ENCODE peak calls at places on chromosomes 6 and 20, in seven cellular contexts. B is AG09309, Y is choroid plexus epithelial cell, M is fibroblast of pulmonary artery, H is astrocyte of the spinal cord, G is cardiac muscle cell, U is endodermal cell. C is an unnamed sample.
A peak's percentile ranks its signal among the peaks of the same experiment; 100 is the strongest.

GRCh38 chr20:9515761-9516657 is 1.6 kb downstream of the LAMP5 start:
- DNase-seq in B (no peak), Y (no peak), M (no peak), H (no peak), G (peak; percentile 23), U (peak; percentile 79), C (no peak)

GRCh38 chr20:34485068-34485634 is 31.1 kb upstream of the DYNLRB1 start:
- DNase-seq in B (no peak), Y (no peak), M (no peak), H (no peak), G (no peak), U (no peak), C (no peak)

GRCh38 chr20:3857405-3857804 is 10.8 kb downstream of the MAVS start:
- DNase-seq in B (no peak), Y (no peak), M (no peak), H (no peak), G (no peak), U (no peak), C (no peak)

GRCh38 chr6:168828800-168829199 is 387.8 kb downstream of the SMOC2 start:
- DNase-seq in B (no peak), Y (peak; percentile 58), M (peak; percentile 50), H (peak; percentile 54), G (no peak), U (no peak), C (no peak)

GRCh38 chr20:35576816-35577215 is 34.9 kb downstream of the ERGIC3 start:
- DNase-seq in B (no peak), Y (no peak), M (no peak), H (no peak), G (no peak), U (no peak), C (no peak)

GRCh38 chr6:43517503-43518357 is 841 bp downstream of the POLR1C start:
- DNase-seq in B (no peak), Y (no peak), M (no peak), H (no peak), G (no peak), U (no peak), C (no peak)

GRCh38 chr6:47134476-47135189 is 92.5 kb upstream of the ADGRF1 start:
- DNase-seq in B (peak; percentile 89), Y (peak; percentile 97), M (peak; percentile 98), H (peak; percentile 97), G (peak; percentile 32), U (no peak), C (no peak)

GRCh38 chr6:12348530-12349511 is 58.7 kb downstream of the EDN1 start:
- DNase-seq in B (peak; percentile 44), Y (peak; percentile 88), M (peak; percentile 85), H (peak; percentile 90), G (no peak), U (no peak), C (no peak)

GRCh38 chr20:43383026-43383795 is 74.5 kb upstream of the SRSF6 start:
- DNase-seq in B (no peak), Y (no peak), M (peak; percentile 31), H (no peak), G (no peak), U (no peak), C (no peak)

GRCh38 chr20:62819494-62820174 is 2.8 kb downstream of the COL9A3 start:
- DNase-seq in B (no peak), Y (peak; percentile 50), M (peak; percentile 56), H (peak; percentile 36), G (no peak), U (no peak), C (no peak)

GRCh38 chr6:104573372-104573771 is 286.3 kb downstream of the HACE1 start:
- DNase-seq in B (no peak), Y (no peak), M (no peak), H (no peak), G (no peak), U (peak; percentile 44), C (no peak)

GRCh38 chr6:90080876-90081464 is 186.7 kb downstream of the GJA10 start:
- DNase-seq in B (no peak), Y (no peak), M (no peak), H (no peak), G (no peak), U (no peak), C (peak; percentile 18)

GRCh38 chr6:3297909-3298308 is 39.2 kb downstream of the PSMG4 start:
- DNase-seq in B (no peak), Y (no peak), M (no peak), H (no peak), G (no peak), U (peak; percentile 50), C (no peak)

GRCh38 chr6:1832844-1833787 is 223.4 kb downstream of the FOXC1 start:
- DNase-seq in B (no peak), Y (peak; percentile 48), M (peak; percentile 55), H (peak; percentile 52), G (no peak), U (no peak), C (no peak)

GRCh38 chr6:129744201-129744879 is 34.4 kb upstream of the ARHGAP18 start:
- DNase-seq in B (peak; percentile 14), Y (peak; percentile 91), M (peak; percentile 86), H (peak; percentile 91), G (no peak), U (no peak), C (no peak)

GRCh38 chr6:5260661-5261544 is at the start of the genes FARS2 and LYRM4:
- DNase-seq in B (peak; percentile 29), Y (peak; percentile 88), M (peak; percentile 83), H (peak; percentile 93), G (peak; percentile 94), U (peak; percentile 97), C (peak; percentile 53)

GRCh38 chr6:24489881-24490280 is 503 bp upstream of the GPLD1 start:
- DNase-seq in B (peak; percentile 35), Y (peak; percentile 65), M (peak; percentile 58), H (no peak), G (no peak), U (no peak), C (no peak)

GRCh38 chr6:131488780-131489179 is 84.2 kb upstream of the ARG1 start:
- DNase-seq in B (no peak), Y (peak; percentile 2), M (no peak), H (no peak), G (no peak), U (no peak), C (no peak)

GRCh38 chr6:70312165-70312564 is 9.3 kb upstream of the COL9A1 start:
- DNase-seq in B (peak; percentile 32), Y (peak; percentile 95), M (peak; percentile 55), H (peak; percentile 94), G (no peak), U (no peak), C (peak; percentile 13)

GRCh38 chr6:157685596-157686280 is 137.3 kb upstream of the SNX9 start:
- DNase-seq in B (no peak), Y (no peak), M (no peak), H (no peak), G (peak; percentile 36), U (no peak), C (no peak)

GRCh38 chr20:49769125-49769581 is 43.5 kb upstream of the SLC9A8 start:
- DNase-seq in B (no peak), Y (no peak), M (peak; percentile 47), H (no peak), G (no peak), U (no peak), C (no peak)

GRCh38 chr20:17971571-17972013 is 2.8 kb downstream of the MGME1 start:
- DNase-seq in B (no peak), Y (peak; percentile 85), M (peak; percentile 60), H (peak; percentile 78), G (peak; percentile 48), U (peak; percentile 59), C (no peak)

GRCh38 chr6:13048113-13048512 is 280.2 kb downstream of the TBC1D7 start:
- DNase-seq in B (no peak), Y (no peak), M (no peak), H (no peak), G (no peak), U (no peak), C (no peak)

GRCh38 chr6:104326173-104327001 is 533.3 kb downstream of the HACE1 start:
- DNase-seq in B (peak; percentile 11), Y (peak; percentile 76), M (peak; percentile 88), H (peak; percentile 25), G (no peak), U (peak; percentile 75), C (no peak)

GRCh38 chr6:98787401-98787800 is 47.0 kb upstream of the POU3F2 start:
- DNase-seq in B (no peak), Y (no peak), M (no peak), H (no peak), G (no peak), U (no peak), C (no peak)

GRCh38 chr6:143313163-143313562 is 137.3 kb downstream of the ADAT2 start:
- DNase-seq in B (no peak), Y (no peak), M (no peak), H (no peak), G (no peak), U (no peak), C (no peak)

GRCh38 chr20:49717693-49718092 is 4.0 kb upstream of the B4GALT5 start:
- DNase-seq in B (no peak), Y (no peak), M (no peak), H (no peak), G (no peak), U (no peak), C (no peak)

GRCh38 chr6:79127660-79128059 is 49.6 kb upstream of the PHIP start:
- DNase-seq in B (no peak), Y (no peak), M (no peak), H (no peak), G (no peak), U (peak; percentile 74), C (no peak)

GRCh38 chr6:136429264-136429663 is 121.0 kb downstream of the MAP7 start:
- DNase-seq in B (no peak), Y (no peak), M (no peak), H (no peak), G (no peak), U (no peak), C (no peak)

GRCh38 chr6:159168536-159169192 is 536 bp upstream of the FNDC1 start:
- DNase-seq in B (no peak), Y (no peak), M (peak; percentile 50), H (peak; percentile 31), G (peak; percentile 85), U (peak; percentile 92), C (no peak)
- H3K4me3 ChIP-seq in B (peak overlapping the region; percentile 43), Y (peak overlapping the region; percentile 38), M (peak overlapping the region; percentile 34), H (peak overlapping the region; percentile 23), G (peak overlapping the region; percentile 26), U (peak overlapping the region; percentile 74), C (no peak overlapping the region)

GRCh38 chr6:31922942-31923341 is 4.6 kb upstream of the C2 start:
- DNase-seq in B (no peak), Y (no peak), M (peak; percentile 29), H (no peak), G (no peak), U (peak; percentile 80), C (no peak)
- TF ChIP-seq CTCF in B (no peak), Y (peak; percentile 35), M (peak; percentile 26), H (no peak), G (peak; percentile 26), U (peak; percentile 70), C (peak; percentile 27)

DNA sequence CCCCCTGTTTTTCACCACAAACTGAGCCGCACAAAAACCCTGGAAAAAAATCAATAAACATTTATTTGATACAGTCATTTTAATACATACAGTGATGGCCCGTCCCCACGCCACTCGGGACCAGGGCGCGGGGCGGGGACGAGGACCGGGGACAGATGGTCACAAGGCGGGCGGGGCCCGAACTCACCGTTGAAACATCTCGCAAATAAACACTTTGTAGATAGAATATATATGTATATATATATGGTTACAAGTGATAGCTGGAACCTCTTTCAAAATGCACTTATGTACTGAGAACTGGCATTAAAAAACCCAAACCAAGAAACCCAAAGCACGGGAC is 418 bp upstream of the UCKL1 start:
- DNase-seq in B (no peak), Y (no peak), M (no peak), H (no peak), G (no peak), U (no peak), C (no peak)
- H3K4me3 ChIP-seq in B (peak overlapping the region; percentile 55), Y (peak overlapping the region; percentile 66), M (peak overlapping the region; percentile 55), H (peak overlapping the region; percentile 45), G (peak overlapping the region; percentile 40), U (peak overlapping the region; percentile 75), C (peak overlapping the region; percentile 55)

GRCh38 chr6:33205172-33206026 is 944 bp downstream of the HSD17B8 start:
- DNase-seq in B (no peak), Y (peak; percentile 64), M (no peak), H (peak; percentile 44), G (no peak), U (peak; percentile 77), C (no peak)
- TF ChIP-seq CTCF in B (no peak), Y (no peak), M (peak; percentile 1), H (no peak), G (no peak), U (peak; percentile 50), C (peak; percentile 31)

C was measured in GM12864.